ENCODE peak calls at places on chromosomes 12 and 14, in nine cellular contexts. R is upper lobe of right lung; A is RPMI7951; F is coronary artery; K is T-cell; H is AML-193; J is activated T-helper 1 cell treated with anti-CD3 and anti-CD28 coated beads, Interleukin-12 subunit alpha, Interleukin-12 subunit beta, Interleukin-2, Interleukin-4 antibody, amounts not matched to agents 30 ng/mL and 10 ng/mL and 1 ng/mL, durations not matched to agents 14 hours and 24 hours and 36 hours; L is GM23338; I is COR-L47. S is an unnamed sample.

GRCh38 chr12:12786716-12787601 is 1.5 kb downstream of the APOLD1 start:
- DNase-seq in R (peak; percentile 92), A (peak; percentile 87), F (peak; percentile 89), K (peak; percentile 61), H (peak; percentile 52), J (peak; percentile 70), L (peak; percentile 86), I (peak; percentile 33), S (peak; percentile 72)

GRCh38 chr12:62631531-62632520 is 165.2 kb downstream of the MON2 start:
- DNase-seq in R (peak; percentile 79), A (peak; percentile 93), F (peak; percentile 81), K (no peak), H (no peak), J (no peak), L (peak; percentile 84), I (peak; percentile 72), S (peak; percentile 57)

GRCh38 chr14:75875958-75876357 is 105.8 kb downstream of the TGFB3 start:
- DNase-seq in R (no peak), A (peak; percentile 47), F (no peak), K (no peak), H (no peak), J (no peak), L (no peak), I (no peak), S (no peak)

GRCh38 chr12:77591959-77592358 is 238.7 kb upstream of the NAV3 start:
- DNase-seq in R (no peak), A (no peak), F (no peak), K (no peak), H (no peak), J (no peak), L (peak; percentile 32), I (peak; percentile 53), S (no peak)

GRCh38 chr14:91167380-91167770 is 53.5 kb downstream of the DGLUCY start:
- DNase-seq in R (no peak), A (no peak), F (no peak), K (no peak), H (no peak), J (no peak), L (no peak), I (no peak), S (no peak)

GRCh38 chr12:94867066-94867855 is 136.2 kb downstream of the NDUFA12 start:
- DNase-seq in R (no peak), A (peak; percentile 2), F (no peak), K (no peak), H (no peak), J (no peak), L (no peak), I (no peak), S (no peak)

GRCh38 chr12:38903596-38903995 is 1.8 kb downstream of the CPNE8 start:
- DNase-seq in R (no peak), A (no peak), F (no peak), K (no peak), H (no peak), J (no peak), L (no peak), I (no peak), S (no peak)

GRCh38 chr14:37133284-37133913 is 39.0 kb downstream of the SLC25A21 start:
- DNase-seq in R (no peak), A (no peak), F (no peak), K (no peak), H (no peak), J (no peak), L (no peak), I (no peak), S (no peak)

GRCh38 chr12:120103371-120103770 is 13.2 kb downstream of the RAB35 start:
- DNase-seq in R (no peak), A (no peak), F (no peak), K (no peak), H (no peak), J (no peak), L (no peak), I (no peak), S (no peak)

GRCh38 chr14:75275598-75275997 is 3.0 kb upstream of the FOS start:
- DNase-seq in R (no peak), A (no peak), F (no peak), K (no peak), H (no peak), J (no peak), L (no peak), I (no peak), S (no peak)

GRCh38 chr12:31423405-31423804 is 97.5 kb upstream of the SINHCAF start:
- DNase-seq in R (no peak), A (no peak), F (no peak), K (no peak), H (no peak), J (no peak), L (no peak), I (no peak), S (no peak)

GRCh38 chr12:53499261-53500118 is at the start of gene MAP3K12:
- DNase-seq in R (peak; percentile 83), A (peak; percentile 73), F (no peak), K (peak; percentile 49), H (peak; percentile 21), J (peak; percentile 63), L (peak; percentile 86), I (peak; percentile 43), S (peak; percentile 55)

S was measured in fibroblast of the conjunctiva.